ENCODE peak calls at places on chromosomes 5 and 9, in nine cellular contexts. One of them, this sample, is unnamed.
A peak's percentile ranks its signal among the peaks of the same experiment; 100 is the strongest.

GRCh38 chr9:28166179-28166578 is 592.9 kb upstream of the C9orf72 start:
- DNase-seq in B cell: no peak
- DNase-seq in GM13976: no peak
- DNase-seq in Calu3: no peak
- DNase-seq in body of pancreas: no peak
- DNase-seq in esophagus muscularis mucosa: no peak
- DNase-seq in cardiac muscle cell: no peak
- DNase-seq in pancreas: no peak
- DNase-seq in choroid plexus epithelial cell: peak; percentile 31
- DNase-seq in this sample: no peak

GRCh38 chr9:71863652-71864051 is 47.3 kb downstream of the ABHD17B start:
- DNase-seq in B cell: no peak
- DNase-seq in GM13976: no peak
- DNase-seq in Calu3: no peak
- DNase-seq in body of pancreas: no peak
- DNase-seq in esophagus muscularis mucosa: no peak
- DNase-seq in cardiac muscle cell: peak; percentile 52
- DNase-seq in pancreas: no peak
- DNase-seq in choroid plexus epithelial cell: peak; percentile 43
- DNase-seq in this sample: no peak

GRCh38 chr9:127185181-127185580 is 62.7 kb upstream of the ANGPTL2 start:
- DNase-seq in B cell: no peak
- DNase-seq in GM13976: no peak
- DNase-seq in Calu3: no peak
- DNase-seq in body of pancreas: no peak
- DNase-seq in esophagus muscularis mucosa: no peak
- DNase-seq in cardiac muscle cell: no peak
- DNase-seq in pancreas: no peak
- DNase-seq in choroid plexus epithelial cell: no peak
- DNase-seq in this sample: no peak

GRCh38 chr9:116342941-116343340 is 189.3 kb downstream of the PAPPA start:
- DNase-seq in B cell: no peak
- DNase-seq in GM13976: no peak
- DNase-seq in Calu3: no peak
- DNase-seq in body of pancreas: no peak
- DNase-seq in esophagus muscularis mucosa: no peak
- DNase-seq in cardiac muscle cell: no peak
- DNase-seq in pancreas: no peak
- DNase-seq in choroid plexus epithelial cell: no peak
- DNase-seq in this sample: no peak

GRCh38 chr5:141732417-141732816 is 50.4 kb upstream of the ARAP3 start:
- DNase-seq in B cell: no peak
- DNase-seq in GM13976: no peak
- DNase-seq in Calu3: no peak
- DNase-seq in body of pancreas: no peak
- DNase-seq in esophagus muscularis mucosa: no peak
- DNase-seq in cardiac muscle cell: no peak
- DNase-seq in pancreas: no peak
- DNase-seq in choroid plexus epithelial cell: no peak
- DNase-seq in this sample: no peak

GRCh38 chr5:62547929-62548678 is 30.5 kb upstream of the LRRC70 start:
- DNase-seq in B cell: peak; percentile 9
- DNase-seq in GM13976: no peak
- DNase-seq in Calu3: no peak
- DNase-seq in body of pancreas: no peak
- DNase-seq in esophagus muscularis mucosa: no peak
- DNase-seq in cardiac muscle cell: no peak
- DNase-seq in pancreas: no peak
- DNase-seq in choroid plexus epithelial cell: peak; percentile 13
- DNase-seq in this sample: no peak

GRCh38 chr9:81596671-81597426 is 92.5 kb downstream of the TLE1 start:
- DNase-seq in B cell: no peak
- DNase-seq in GM13976: no peak
- DNase-seq in Calu3: no peak
- DNase-seq in body of pancreas: no peak
- DNase-seq in esophagus muscularis mucosa: no peak
- DNase-seq in cardiac muscle cell: peak; percentile 66
- DNase-seq in pancreas: no peak
- DNase-seq in choroid plexus epithelial cell: no peak
- DNase-seq in this sample: no peak

GRCh38 chr9:38008168-38009034 is 60.6 kb downstream of the SHB start:
- DNase-seq in B cell: peak; percentile 4
- DNase-seq in GM13976: peak; percentile 82
- DNase-seq in Calu3: peak; percentile 50
- DNase-seq in body of pancreas: peak; percentile 71
- DNase-seq in esophagus muscularis mucosa: no peak
- DNase-seq in cardiac muscle cell: peak; percentile 82
- DNase-seq in pancreas: no peak
- DNase-seq in choroid plexus epithelial cell: peak; percentile 94
- DNase-seq in this sample: peak; percentile 29

GRCh38 chr9:33924978-33925797 is 108.2 kb downstream of the UBE2R2 start:
- DNase-seq in B cell: peak; percentile 21
- DNase-seq in GM13976: peak; percentile 60
- DNase-seq in Calu3: peak; percentile 48
- DNase-seq in body of pancreas: peak; percentile 74
- DNase-seq in esophagus muscularis mucosa: no peak
- DNase-seq in cardiac muscle cell: peak; percentile 74
- DNase-seq in pancreas: no peak
- DNase-seq in choroid plexus epithelial cell: peak; percentile 84
- DNase-seq in this sample: peak; percentile 60

GRCh38 chr9:33926746-33927485 is 110.0 kb downstream of the UBE2R2 start:
- DNase-seq in B cell: no peak
- DNase-seq in GM13976: no peak
- DNase-seq in Calu3: no peak
- DNase-seq in body of pancreas: no peak
- DNase-seq in esophagus muscularis mucosa: no peak
- DNase-seq in cardiac muscle cell: no peak
- DNase-seq in pancreas: peak; percentile 49
- DNase-seq in choroid plexus epithelial cell: no peak
- DNase-seq in this sample: no peak

GRCh38 chr9:33923079-33923478 is 106.1 kb downstream of the UBE2R2 start:
- DNase-seq in B cell: no peak
- DNase-seq in GM13976: no peak
- DNase-seq in Calu3: no peak
- DNase-seq in body of pancreas: no peak
- DNase-seq in esophagus muscularis mucosa: no peak
- DNase-seq in cardiac muscle cell: no peak
- DNase-seq in pancreas: no peak
- DNase-seq in choroid plexus epithelial cell: no peak
- DNase-seq in this sample: no peak

GRCh38 chr9:33921967-33922895 is 105.3 kb downstream of the UBE2R2 start:
- DNase-seq in B cell: peak; percentile 20
- DNase-seq in GM13976: no peak
- DNase-seq in Calu3: peak; percentile 41
- DNase-seq in body of pancreas: no peak
- DNase-seq in esophagus muscularis mucosa: no peak
- DNase-seq in cardiac muscle cell: peak; percentile 32
- DNase-seq in pancreas: no peak
- DNase-seq in choroid plexus epithelial cell: peak; percentile 51
- DNase-seq in this sample: peak; percentile 60

GRCh38 chr9:33923998-33924701 is 107.2 kb downstream of the UBE2R2 start:
- DNase-seq in B cell: no peak
- DNase-seq in GM13976: no peak
- DNase-seq in Calu3: no peak
- DNase-seq in body of pancreas: peak; percentile 64
- DNase-seq in esophagus muscularis mucosa: no peak
- DNase-seq in cardiac muscle cell: no peak
- DNase-seq in pancreas: peak; percentile 81
- DNase-seq in choroid plexus epithelial cell: no peak
- DNase-seq in this sample: no peak
- TF ChIP-seq CTCF in B cell: no peak
- TF ChIP-seq CTCF in GM13976: no peak
- TF ChIP-seq CTCF in Calu3: no peak
- TF ChIP-seq CTCF in body of pancreas: no peak
- TF ChIP-seq CTCF in esophagus muscularis mucosa: no peak
- TF ChIP-seq CTCF in cardiac muscle cell: no peak
- TF ChIP-seq CTCF in pancreas: no peak
- TF ChIP-seq CTCF in choroid plexus epithelial cell: no peak
- TF ChIP-seq CTCF in this sample: no peak

GRCh38 chr5:171849585-171850353 is 64.2 kb downstream of the SMIM23 start:
- DNase-seq in B cell: no peak
- DNase-seq in GM13976: no peak
- DNase-seq in Calu3: no peak
- DNase-seq in body of pancreas: no peak
- DNase-seq in esophagus muscularis mucosa: no peak
- DNase-seq in cardiac muscle cell: no peak
- DNase-seq in pancreas: no peak
- DNase-seq in choroid plexus epithelial cell: no peak
- DNase-seq in this sample: no peak

GRCh38 chr5:171848911-171849520 is 63.4 kb downstream of the SMIM23 start:
- DNase-seq in B cell: no peak
- DNase-seq in GM13976: peak; percentile 7
- DNase-seq in Calu3: no peak
- DNase-seq in body of pancreas: no peak
- DNase-seq in esophagus muscularis mucosa: no peak
- DNase-seq in cardiac muscle cell: peak; percentile 20
- DNase-seq in pancreas: no peak
- DNase-seq in choroid plexus epithelial cell: no peak
- DNase-seq in this sample: no peak

GRCh38 chr5:171852255-171852681 is 66.7 kb downstream of the SMIM23 start:
- DNase-seq in B cell: no peak
- DNase-seq in GM13976: no peak
- DNase-seq in Calu3: no peak
- DNase-seq in body of pancreas: no peak
- DNase-seq in esophagus muscularis mucosa: no peak
- DNase-seq in cardiac muscle cell: no peak
- DNase-seq in pancreas: no peak
- DNase-seq in choroid plexus epithelial cell: no peak
- DNase-seq in this sample: no peak

GRCh38 chr5:171851251-171851650 is 65.6 kb downstream of the SMIM23 start:
- DNase-seq in B cell: no peak
- DNase-seq in GM13976: no peak
- DNase-seq in Calu3: no peak
- DNase-seq in body of pancreas: no peak
- DNase-seq in esophagus muscularis mucosa: no peak
- DNase-seq in cardiac muscle cell: no peak
- DNase-seq in pancreas: no peak
- DNase-seq in choroid plexus epithelial cell: no peak
- DNase-seq in this sample: no peak

DNA sequence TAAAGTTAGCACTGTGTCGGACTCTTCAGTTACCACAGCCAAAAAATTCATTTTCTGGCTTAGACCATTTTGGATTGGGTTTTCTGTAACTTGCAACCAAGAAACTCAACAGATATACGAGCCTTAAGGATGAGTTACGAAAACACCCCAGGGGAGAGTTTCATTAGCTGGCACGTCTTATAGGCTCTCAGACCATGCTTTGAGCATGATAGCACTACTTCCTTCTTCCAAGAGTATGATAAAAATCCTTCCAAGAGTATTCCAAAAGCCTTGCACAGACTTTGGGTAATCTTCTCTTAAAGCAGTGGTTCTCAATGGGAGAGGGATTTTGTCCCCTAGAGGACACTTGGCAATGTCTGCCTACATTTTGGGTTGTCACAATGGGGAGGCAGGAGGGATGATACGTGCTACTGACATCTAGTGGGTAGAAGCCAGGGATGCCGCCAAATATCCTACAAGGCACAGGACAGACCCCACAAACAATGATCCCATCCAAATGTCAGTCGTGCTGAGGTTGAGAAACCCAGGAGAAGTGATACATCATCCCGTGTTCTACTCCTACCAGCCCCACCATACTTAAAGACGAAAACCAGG is 64.8 kb downstream of the SMIM23 start:
- DNase-seq in B cell: no peak
- DNase-seq in GM13976: no peak
- DNase-seq in Calu3: no peak
- DNase-seq in body of pancreas: no peak
- DNase-seq in esophagus muscularis mucosa: no peak
- DNase-seq in cardiac muscle cell: peak; percentile 26
- DNase-seq in pancreas: no peak
- DNase-seq in choroid plexus epithelial cell: no peak
- DNase-seq in this sample: peak; percentile 28
- TF ChIP-seq CTCF in B cell: no peak
- TF ChIP-seq CTCF in GM13976: no peak
- TF ChIP-seq CTCF in Calu3: no peak
- TF ChIP-seq CTCF in body of pancreas: no peak
- TF ChIP-seq CTCF in esophagus muscularis mucosa: no peak
- TF ChIP-seq CTCF in cardiac muscle cell: peak; percentile 34
- TF ChIP-seq CTCF in pancreas: no peak
- TF ChIP-seq CTCF in choroid plexus epithelial cell: peak; percentile 64
- TF ChIP-seq CTCF in this sample: no peak

GRCh38 chr5:179166171-179166885 is 106.2 kb downstream of the ZNF354C start:
- DNase-seq in B cell: no peak
- DNase-seq in GM13976: no peak
- DNase-seq in Calu3: no peak
- DNase-seq in body of pancreas: no peak
- DNase-seq in esophagus muscularis mucosa: no peak
- DNase-seq in cardiac muscle cell: no peak
- DNase-seq in pancreas: no peak
- DNase-seq in choroid plexus epithelial cell: no peak
- DNase-seq in this sample: no peak

GRCh38 chr5:179167871-179168451 is 107.8 kb downstream of the ZNF354C start:
- DNase-seq in B cell: no peak
- DNase-seq in GM13976: no peak
- DNase-seq in Calu3: no peak
- DNase-seq in body of pancreas: no peak
- DNase-seq in esophagus muscularis mucosa: no peak
- DNase-seq in cardiac muscle cell: no peak
- DNase-seq in pancreas: peak; percentile 38
- DNase-seq in choroid plexus epithelial cell: no peak
- DNase-seq in this sample: no peak

GRCh38 chr5:179168636-179169035 is 108.5 kb downstream of the ZNF354C start:
- DNase-seq in B cell: no peak
- DNase-seq in GM13976: no peak
- DNase-seq in Calu3: no peak
- DNase-seq in body of pancreas: no peak
- DNase-seq in esophagus muscularis mucosa: no peak
- DNase-seq in cardiac muscle cell: no peak
- DNase-seq in pancreas: no peak
- DNase-seq in choroid plexus epithelial cell: no peak
- DNase-seq in this sample: no peak

GRCh38 chr5:179165421-179166170 is 105.4 kb downstream of the ZNF354C start:
- DNase-seq in B cell: no peak
- DNase-seq in GM13976: no peak
- DNase-seq in Calu3: no peak
- DNase-seq in body of pancreas: no peak
- DNase-seq in esophagus muscularis mucosa: no peak
- DNase-seq in cardiac muscle cell: no peak
- DNase-seq in pancreas: no peak
- DNase-seq in choroid plexus epithelial cell: no peak
- DNase-seq in this sample: no peak

GRCh38 chr5:179166886-179167841 is 107.0 kb downstream of the ZNF354C start:
- DNase-seq in B cell: peak; percentile 81
- DNase-seq in GM13976: peak; percentile 77
- DNase-seq in Calu3: peak; percentile 16
- DNase-seq in body of pancreas: peak; percentile 36
- DNase-seq in esophagus muscularis mucosa: no peak
- DNase-seq in cardiac muscle cell: peak; percentile 84
- DNase-seq in pancreas: peak; percentile 68
- DNase-seq in choroid plexus epithelial cell: peak; percentile 42
- DNase-seq in this sample: peak; percentile 72
- TF ChIP-seq CTCF in B cell: peak; percentile 94
- TF ChIP-seq CTCF in GM13976: peak; percentile 57
- TF ChIP-seq CTCF in Calu3: peak; percentile 40
- TF ChIP-seq CTCF in body of pancreas: peak; percentile 58
- TF ChIP-seq CTCF in esophagus muscularis mucosa: peak; percentile 89
- TF ChIP-seq CTCF in cardiac muscle cell: peak; percentile 69
- TF ChIP-seq CTCF in pancreas: peak; percentile 85
- TF ChIP-seq CTCF in choroid plexus epithelial cell: peak; percentile 55
- TF ChIP-seq CTCF in this sample: peak; percentile 99

DNA sequence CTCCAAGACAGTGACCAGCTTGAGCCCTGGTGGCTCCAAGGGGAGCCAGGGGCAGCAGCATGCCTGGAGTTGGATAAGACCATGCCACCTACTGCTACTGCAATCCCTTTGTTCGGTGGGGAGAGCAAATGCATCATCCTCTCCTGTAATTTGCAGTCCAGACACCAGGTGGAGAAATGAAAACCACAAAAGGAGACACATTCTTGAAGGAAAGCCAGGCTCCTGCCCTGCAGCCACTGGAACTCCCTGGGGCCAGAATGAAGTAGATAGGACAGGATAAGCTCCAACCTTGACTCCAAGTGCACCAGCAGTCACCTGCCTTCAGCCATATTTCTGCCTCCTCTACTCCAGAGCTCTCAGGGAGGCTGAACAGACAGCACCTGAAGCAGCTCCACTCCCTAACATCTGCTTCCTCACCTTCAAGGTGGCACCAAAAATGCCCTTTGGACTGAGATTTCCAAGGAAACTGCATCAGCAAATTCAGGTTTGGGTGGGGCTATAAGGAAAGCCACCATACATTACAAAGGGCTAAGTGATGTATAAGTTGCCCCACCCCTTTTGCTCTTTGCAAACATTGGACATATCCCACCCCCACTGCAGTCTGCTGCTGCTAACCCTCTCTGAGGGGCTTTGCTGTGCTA is 65.0 kb upstream of the IQGAP2 start:
- DNase-seq in B cell: peak; percentile 46
- DNase-seq in GM13976: peak; percentile 61
- DNase-seq in Calu3: peak; percentile 79
- DNase-seq in body of pancreas: peak; percentile 82
- DNase-seq in esophagus muscularis mucosa: no peak
- DNase-seq in cardiac muscle cell: peak; percentile 45
- DNase-seq in pancreas: no peak
- DNase-seq in choroid plexus epithelial cell: peak; percentile 86
- DNase-seq in this sample: peak; percentile 69
- TF ChIP-seq CTCF in B cell: peak; percentile 23
- TF ChIP-seq CTCF in GM13976: peak; percentile 34
- TF ChIP-seq CTCF in Calu3: peak; percentile 70
- TF ChIP-seq CTCF in body of pancreas: peak; percentile 89
- TF ChIP-seq CTCF in esophagus muscularis mucosa: no peak
- TF ChIP-seq CTCF in cardiac muscle cell: peak; percentile 30
- TF ChIP-seq CTCF in pancreas: peak; percentile 60
- TF ChIP-seq CTCF in choroid plexus epithelial cell: peak; percentile 75
- TF ChIP-seq CTCF in this sample: peak; percentile 61

This sample was measured in endothelial cell.